ENCODE peak calls at places on chromosome 18, in five cellular contexts. One of them, this sample, is unnamed.

GRCh38 chr18:49878567-49878966 is 65.2 kb upstream of the ACAA2 start:
- DNase-seq in OCI-LY7: no peak
- DNase-seq in germinal center: no peak
- DNase-seq in GM12864: no peak
- DNase-seq in A549: no peak
- DNase-seq in this sample: no peak

GRCh38 chr18:35778850-35779634 is 193.4 kb upstream of the RMP24 start:
- DNase-seq in OCI-LY7: no peak
- DNase-seq in germinal center: no peak
- DNase-seq in GM12864: no peak
- DNase-seq in A549: no peak
- DNase-seq in this sample: no peak

GRCh38 chr18:46917108-46917807 is at the start of the genes KATNAL2 and PIAS2:
- DNase-seq in OCI-LY7: peak; percentile 85
- DNase-seq in germinal center: peak; percentile 89
- DNase-seq in GM12864: peak; percentile 30
- DNase-seq in A549: peak; percentile 29
- DNase-seq in this sample: peak; percentile 77

GRCh38 chr18:59067873-59068272 is 71.8 kb upstream of the SEC11C start:
- DNase-seq in OCI-LY7: peak; percentile 37
- DNase-seq in germinal center: no peak
- DNase-seq in GM12864: no peak
- DNase-seq in A549: no peak
- DNase-seq in this sample: no peak

GRCh38 chr18:6547476-6547875 is 132.8 kb upstream of the L3MBTL4 start:
- DNase-seq in OCI-LY7: no peak
- DNase-seq in germinal center: no peak
- DNase-seq in GM12864: no peak
- DNase-seq in A549: no peak
- DNase-seq in this sample: no peak

GRCh38 chr18:29418136-29418535 is 1241.2 kb upstream of the CDH2 start:
- DNase-seq in OCI-LY7: no peak
- DNase-seq in germinal center: no peak
- DNase-seq in GM12864: no peak
- DNase-seq in A549: no peak
- DNase-seq in this sample: no peak

GRCh38 chr18:23036611-23037259 is 98.5 kb upstream of the CABLES1 start:
- DNase-seq in OCI-LY7: no peak
- DNase-seq in germinal center: no peak
- DNase-seq in GM12864: no peak
- DNase-seq in A549: no peak
- DNase-seq in this sample: no peak

GRCh38 chr18:41899535-41899934 is 55.5 kb upstream of the PIK3C3 start:
- DNase-seq in OCI-LY7: no peak
- DNase-seq in germinal center: no peak
- DNase-seq in GM12864: no peak
- DNase-seq in A549: no peak
- DNase-seq in this sample: no peak

GRCh38 chr18:37408676-37409305 is 156.8 kb downstream of the CELF4 start:
- DNase-seq in OCI-LY7: no peak
- DNase-seq in germinal center: no peak
- DNase-seq in GM12864: no peak
- DNase-seq in A549: no peak
- DNase-seq in this sample: no peak

GRCh38 chr18:45365835-45366234 is 249.4 kb upstream of the SLC14A2 start:
- DNase-seq in OCI-LY7: no peak
- DNase-seq in germinal center: no peak
- DNase-seq in GM12864: no peak
- DNase-seq in A549: no peak
- DNase-seq in this sample: no peak

GRCh38 chr18:12750076-12750707 is 47.4 kb downstream of the PSMG2 start:
- DNase-seq in OCI-LY7: peak; percentile 95
- DNase-seq in germinal center: peak; percentile 58
- DNase-seq in GM12864: peak; percentile 21
- DNase-seq in A549: no peak
- DNase-seq in this sample: no peak

GRCh38 chr18:58394046-58394445 is 234.8 kb downstream of the ALPK2 start:
- DNase-seq in OCI-LY7: no peak
- DNase-seq in germinal center: no peak
- DNase-seq in GM12864: no peak
- DNase-seq in A549: no peak
- DNase-seq in this sample: no peak

GRCh38 chr18:62131305-62131909 is 55.4 kb downstream of the PIGN start:
- DNase-seq in OCI-LY7: peak; percentile 50
- DNase-seq in germinal center: peak; percentile 57
- DNase-seq in GM12864: peak; percentile 25
- DNase-seq in A549: peak; percentile 20
- DNase-seq in this sample: peak; percentile 41

GRCh38 chr18:79853303-79853992 is 55.7 kb downstream of the KCNG2 start:
- DNase-seq in OCI-LY7: no peak
- DNase-seq in germinal center: no peak
- DNase-seq in GM12864: no peak
- DNase-seq in A549: no peak
- DNase-seq in this sample: no peak

GRCh38 chr18:30632058-30632718 is 410.4 kb downstream of the DSC3 start:
- DNase-seq in OCI-LY7: no peak
- DNase-seq in germinal center: no peak
- DNase-seq in GM12864: no peak
- DNase-seq in A549: no peak
- DNase-seq in this sample: no peak

GRCh38 chr18:67520276-67521035 is 3.9 kb upstream of the DSEL start:
- DNase-seq in OCI-LY7: no peak
- DNase-seq in germinal center: no peak
- DNase-seq in GM12864: no peak
- DNase-seq in A549: no peak
- DNase-seq in this sample: no peak

GRCh38 chr18:77131652-77132368 is 773 bp downstream of the MBP start:
- DNase-seq in OCI-LY7: peak; percentile 34
- DNase-seq in germinal center: no peak
- DNase-seq in GM12864: no peak
- DNase-seq in A549: no peak
- DNase-seq in this sample: peak; percentile 9

GRCh38 chr18:987325-988186 is 82.9 kb downstream of the ADCYAP1 start:
- DNase-seq in OCI-LY7: no peak
- DNase-seq in germinal center: no peak
- DNase-seq in GM12864: no peak
- DNase-seq in A549: no peak
- DNase-seq in this sample: no peak

GRCh38 chr18:45282101-45282812 is 333.0 kb upstream of the SLC14A2 start:
- DNase-seq in OCI-LY7: no peak
- DNase-seq in germinal center: no peak
- DNase-seq in GM12864: no peak
- DNase-seq in A549: no peak
- DNase-seq in this sample: peak; percentile 12